ENCODE peak calls at places on chromosomes 2 and 18, in four cellular contexts. One of them, this sample, is unnamed.

GRCh38 chr18:13136056-13136688 is 82.4 kb upstream of the LDLRAD4 start:
- DNase-seq in MM.1S: no peak
- DNase-seq in sigmoid colon: no peak
- DNase-seq in IMR-90: no peak
- DNase-seq in this sample: no peak

GRCh38 chr2:132617989-132618388 is 52.0 kb downstream of the LYPD1 start:
- DNase-seq in MM.1S: no peak
- DNase-seq in sigmoid colon: no peak
- DNase-seq in IMR-90: no peak
- DNase-seq in this sample: no peak

GRCh38 chr18:73461780-73462059 is 593.9 kb upstream of the NETO1 start:
- DNase-seq in MM.1S: no peak
- DNase-seq in sigmoid colon: no peak
- DNase-seq in IMR-90: peak; percentile 41
- DNase-seq in this sample: no peak

GRCh38 chr2:32058130-32058529 is 5.2 kb upstream of the SPAST start:
- DNase-seq in MM.1S: no peak
- DNase-seq in sigmoid colon: no peak
- DNase-seq in IMR-90: peak; percentile 67
- DNase-seq in this sample: no peak

GRCh38 chr2:216155954-216156353 is 46.8 kb downstream of the XRCC5 start:
- DNase-seq in MM.1S: no peak
- DNase-seq in sigmoid colon: no peak
- DNase-seq in IMR-90: peak; percentile 43
- DNase-seq in this sample: no peak

GRCh38 chr2:84938194-84938879 is 32.6 kb upstream of the KCMF1 start:
- DNase-seq in MM.1S: peak; percentile 16
- DNase-seq in sigmoid colon: no peak
- DNase-seq in IMR-90: no peak
- DNase-seq in this sample: no peak

GRCh38 chr2:67871696-67872320 is 191.0 kb downstream of the C1D start:
- DNase-seq in MM.1S: no peak
- DNase-seq in sigmoid colon: no peak
- DNase-seq in IMR-90: peak; percentile 61
- DNase-seq in this sample: no peak

GRCh38 chr2:117299451-117299850 is 515.0 kb upstream of the DDX18 start:
- DNase-seq in MM.1S: no peak
- DNase-seq in sigmoid colon: no peak
- DNase-seq in IMR-90: no peak
- DNase-seq in this sample: no peak

GRCh38 chr2:70087703-70088507 is 628 bp downstream of the PCBP1 start:
- DNase-seq in MM.1S: peak; percentile 39
- DNase-seq in sigmoid colon: peak; percentile 84
- DNase-seq in IMR-90: peak; percentile 58
- DNase-seq in this sample: peak; percentile 58

GRCh38 chr2:161118722-161119121 is 41.5 kb upstream of the TANK start:
- DNase-seq in MM.1S: no peak
- DNase-seq in sigmoid colon: no peak
- DNase-seq in IMR-90: no peak
- DNase-seq in this sample: no peak

GRCh38 chr2:18643532-18644462 is 54.4 kb upstream of the NT5C1B start:
- DNase-seq in MM.1S: no peak
- DNase-seq in sigmoid colon: no peak
- DNase-seq in IMR-90: no peak
- DNase-seq in this sample: no peak

GRCh38 chr2:137659616-137660015 is 304.7 kb upstream of the HNMT start:
- DNase-seq in MM.1S: no peak
- DNase-seq in sigmoid colon: no peak
- DNase-seq in IMR-90: no peak
- DNase-seq in this sample: no peak

GRCh38 chr18:74899554-74899953 is 301.9 kb downstream of the ZNF407 start:
- DNase-seq in MM.1S: no peak
- DNase-seq in sigmoid colon: peak; percentile 74
- DNase-seq in IMR-90: no peak
- DNase-seq in this sample: no peak

GRCh38 chr2:127228102-127228501 is 8.0 kb upstream of the CYP27C1 start:
- DNase-seq in MM.1S: no peak
- DNase-seq in sigmoid colon: no peak
- DNase-seq in IMR-90: no peak
- DNase-seq in this sample: no peak

GRCh38 chr2:111041398-111042202 is 79.1 kb upstream of the BCL2L11 start:
- DNase-seq in MM.1S: no peak
- DNase-seq in sigmoid colon: no peak
- DNase-seq in IMR-90: no peak
- DNase-seq in this sample: no peak

GRCh38 chr2:85853499-85854165 is 35.2 kb downstream of the ST3GAL5 start:
- DNase-seq in MM.1S: peak; percentile 60
- DNase-seq in sigmoid colon: no peak
- DNase-seq in IMR-90: no peak
- DNase-seq in this sample: no peak

GRCh38 chr2:227612546-227613271 is 1.9 kb downstream of the SCYGR3 start:
- DNase-seq in MM.1S: no peak
- DNase-seq in sigmoid colon: no peak
- DNase-seq in IMR-90: no peak
- DNase-seq in this sample: no peak

GRCh38 chr2:170143045-170143717 is 34.8 kb upstream of the MYO3B start:
- DNase-seq in MM.1S: no peak
- DNase-seq in sigmoid colon: no peak
- DNase-seq in IMR-90: no peak
- DNase-seq in this sample: no peak

GRCh38 chr2:123485056-123485455 is 540.0 kb upstream of the CNTNAP5 start:
- DNase-seq in MM.1S: no peak
- DNase-seq in sigmoid colon: no peak
- DNase-seq in IMR-90: no peak
- DNase-seq in this sample: no peak

GRCh38 chr2:1661891-1662605 is 82.3 kb downstream of the PXDN start:
- DNase-seq in MM.1S: no peak
- DNase-seq in sigmoid colon: peak; percentile 66
- DNase-seq in IMR-90: no peak
- DNase-seq in this sample: no peak

GRCh38 chr2:79855264-79856006 is 342.6 kb downstream of the CTNNA2 start:
- DNase-seq in MM.1S: no peak
- DNase-seq in sigmoid colon: no peak
- DNase-seq in IMR-90: peak; percentile 7
- DNase-seq in this sample: no peak

GRCh38 chr2:190468814-190469569 is 60.8 kb downstream of the MFSD6 start:
- DNase-seq in MM.1S: no peak
- DNase-seq in sigmoid colon: peak; percentile 92
- DNase-seq in IMR-90: peak; percentile 99
- DNase-seq in this sample: peak; percentile 70

GRCh38 chr2:141647353-141647752 is 483.5 kb downstream of the LRP1B start:
- DNase-seq in MM.1S: no peak
- DNase-seq in sigmoid colon: no peak
- DNase-seq in IMR-90: no peak
- DNase-seq in this sample: no peak

GRCh38 chr2:201260302-201260800 is at the start of gene CASP8:
- DNase-seq in MM.1S: peak; percentile 91
- DNase-seq in sigmoid colon: no peak
- DNase-seq in IMR-90: peak; percentile 53
- DNase-seq in this sample: peak; percentile 61

GRCh38 chr18:27184115-27185024 is 738 bp downstream of the CHST9 start:
- DNase-seq in MM.1S: peak; percentile 18
- DNase-seq in sigmoid colon: no peak
- DNase-seq in IMR-90: no peak
- DNase-seq in this sample: no peak

GRCh38 chr18:27188309-27188708 is 3.2 kb upstream of the CHST9 start:
- DNase-seq in MM.1S: no peak
- DNase-seq in sigmoid colon: no peak
- DNase-seq in IMR-90: no peak
- DNase-seq in this sample: no peak

GRCh38 chr18:27181726-27182125 is 3.4 kb downstream of the CHST9 start:
- DNase-seq in MM.1S: no peak
- DNase-seq in sigmoid colon: no peak
- DNase-seq in IMR-90: no peak
- DNase-seq in this sample: no peak

GRCh38 chr18:27185897-27186296 is 789 bp upstream of the CHST9 start:
- DNase-seq in MM.1S: no peak
- DNase-seq in sigmoid colon: no peak
- DNase-seq in IMR-90: no peak
- DNase-seq in this sample: no peak

GRCh38 chr18:27185025-27185763 is at the start of gene CHST9:
- DNase-seq in MM.1S: no peak
- DNase-seq in sigmoid colon: no peak
- DNase-seq in IMR-90: no peak
- DNase-seq in this sample: no peak
- H3K4me3 ChIP-seq in MM.1S: peak within 1 kb of the TSS; percentile 54
- H3K4me3 ChIP-seq in sigmoid colon: peak within 1 kb of the TSS; percentile 49
- H3K4me3 ChIP-seq in IMR-90: no peak within 1 kb of the TSS
- H3K4me3 ChIP-seq in this sample: no peak within 1 kb of the TSS

DNA sequence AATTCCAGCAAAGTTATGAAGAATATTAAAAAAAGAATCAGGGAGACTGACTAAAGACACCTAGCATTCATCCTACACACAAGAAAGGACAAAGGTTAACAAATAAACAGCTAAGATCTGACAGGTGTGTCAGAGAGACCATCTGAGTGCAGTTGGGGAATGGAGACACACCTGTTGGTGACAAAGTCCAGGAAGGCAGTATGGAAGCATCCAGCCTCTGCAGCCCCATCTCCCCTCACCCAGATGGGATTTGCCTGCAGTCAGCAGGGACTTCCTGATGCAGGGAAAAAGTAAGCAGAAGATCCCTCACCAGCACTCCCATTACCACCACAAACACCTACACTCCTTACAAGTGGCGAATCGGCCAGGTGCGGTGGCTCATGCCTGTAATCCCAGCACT is 37.9 kb downstream of the USP34 start:
- DNase-seq in MM.1S: no peak
- DNase-seq in sigmoid colon: no peak
- DNase-seq in IMR-90: no peak
- DNase-seq in this sample: no peak
- H3K4me1 ChIP-seq in MM.1S: peaks cover 4% of the 10 kb centered on the region
- H3K4me1 ChIP-seq in sigmoid colon: peaks cover 19% of the 10 kb centered on the region
- H3K4me1 ChIP-seq in IMR-90: peaks cover 2% of the 10 kb centered on the region
- H3K4me1 ChIP-seq in this sample: peaks cover 18% of the 10 kb centered on the region

GRCh38 chr2:130765464-130765863 is 10.1 kb downstream of the AMER3 start:
- DNase-seq in MM.1S: no peak
- DNase-seq in sigmoid colon: no peak
- DNase-seq in IMR-90: no peak
- DNase-seq in this sample: no peak
- H3K27me3 ChIP-seq in MM.1S: no peaks in the 10 kb centered on the region
- H3K27me3 ChIP-seq in sigmoid colon: peaks cover 15% of the 10 kb centered on the region
- H3K27me3 ChIP-seq in IMR-90: no peaks in the 10 kb centered on the region
- H3K27me3 ChIP-seq in this sample: no peaks in the 10 kb centered on the region

GRCh38 chr2:21044694-21045371 is 960 bp upstream of the APOB start:
- DNase-seq in MM.1S: no peak
- DNase-seq in sigmoid colon: no peak
- DNase-seq in IMR-90: no peak
- DNase-seq in this sample: no peak

GRCh38 chr2:21042708-21042957 is 1.2 kb downstream of the APOB start:
- DNase-seq in MM.1S: no peak
- DNase-seq in sigmoid colon: no peak
- DNase-seq in IMR-90: no peak
- DNase-seq in this sample: no peak

GRCh38 chr2:21042958-21043743 is 722 bp downstream of the APOB start:
- DNase-seq in MM.1S: peak; percentile 49
- DNase-seq in sigmoid colon: peak; percentile 77
- DNase-seq in IMR-90: peak; percentile 31
- DNase-seq in this sample: peak; percentile 58

GRCh38 chr2:21041943-21042707 is 1.7 kb downstream of the APOB start:
- DNase-seq in MM.1S: no peak
- DNase-seq in sigmoid colon: no peak
- DNase-seq in IMR-90: no peak
- DNase-seq in this sample: no peak

GRCh38 chr2:21043744-21044532 is at the start of gene APOB:
- DNase-seq in MM.1S: peak; percentile 23
- DNase-seq in sigmoid colon: peak; percentile 64
- DNase-seq in IMR-90: no peak
- DNase-seq in this sample: no peak
- H3K4me3 ChIP-seq in MM.1S: peak within 1 kb of the TSS; percentile 44
- H3K4me3 ChIP-seq in sigmoid colon: peak within 1 kb of the TSS; percentile 25
- H3K4me3 ChIP-seq in IMR-90: no peak within 1 kb of the TSS
- H3K4me3 ChIP-seq in this sample: no peak within 1 kb of the TSS

GRCh38 chr18:9922592-9923308 is 8.9 kb downstream of the VAPA start:
- DNase-seq in MM.1S: no peak
- DNase-seq in sigmoid colon: no peak
- DNase-seq in IMR-90: no peak
- DNase-seq in this sample: no peak
- H3K4me1 ChIP-seq in MM.1S: peaks cover 25% of the 10 kb centered on the region
- H3K4me1 ChIP-seq in sigmoid colon: peaks cover 98% of the 10 kb centered on the region
- H3K4me1 ChIP-seq in IMR-90: peaks cover 8% of the 10 kb centered on the region
- H3K4me1 ChIP-seq in this sample: peaks cover 6% of the 10 kb centered on the region

GRCh38 chr2:232927793-232928563 is 57.9 kb downstream of the SNORC start:
- DNase-seq in MM.1S: no peak
- DNase-seq in sigmoid colon: no peak
- DNase-seq in IMR-90: no peak
- DNase-seq in this sample: no peak
- H3K27me3 ChIP-seq in MM.1S: no peaks in the 10 kb centered on the region
- H3K27me3 ChIP-seq in sigmoid colon: peaks cover 56% of the 10 kb centered on the region
- H3K27me3 ChIP-seq in IMR-90: peaks cover 48% of the 10 kb centered on the region
- H3K27me3 ChIP-seq in this sample: peaks cover 10% of the 10 kb centered on the region

GRCh38 chr18:78240091-78240490 is 739.5 kb upstream of the SALL3 start:
- DNase-seq in MM.1S: no peak
- DNase-seq in sigmoid colon: no peak
- DNase-seq in IMR-90: no peak
- DNase-seq in this sample: no peak

GRCh38 chr18:78240867-78241266 is 738.8 kb upstream of the SALL3 start:
- DNase-seq in MM.1S: no peak
- DNase-seq in sigmoid colon: no peak
- DNase-seq in IMR-90: no peak
- DNase-seq in this sample: no peak

GRCh38 chr18:78242796-78243195 is 736.8 kb upstream of the SALL3 start:
- DNase-seq in MM.1S: no peak
- DNase-seq in sigmoid colon: no peak
- DNase-seq in IMR-90: no peak
- DNase-seq in this sample: no peak

GRCh38 chr18:78241535-78242306 is 737.9 kb upstream of the SALL3 start:
- DNase-seq in MM.1S: no peak
- DNase-seq in sigmoid colon: no peak
- DNase-seq in IMR-90: no peak
- DNase-seq in this sample: no peak

DNA sequence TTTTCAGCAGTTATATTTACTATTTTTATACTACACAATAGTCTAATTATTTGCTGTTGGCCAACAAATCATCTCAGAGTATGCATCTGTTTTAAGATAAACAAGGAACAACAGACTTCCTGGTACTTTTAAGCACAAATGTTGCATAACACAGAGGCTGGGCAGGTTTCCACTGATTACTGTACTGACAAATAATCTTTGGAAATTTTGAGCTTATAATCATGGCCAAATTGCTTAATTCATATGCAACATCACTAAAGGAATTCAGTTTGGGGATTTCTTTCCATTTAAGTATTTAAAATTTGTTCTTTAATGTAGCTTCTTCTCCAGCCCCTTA is 737.3 kb upstream of the SALL3 start:
- DNase-seq in MM.1S: no peak
- DNase-seq in sigmoid colon: peak; percentile 76
- DNase-seq in IMR-90: no peak
- DNase-seq in this sample: peak; percentile 59
- H3K4me3 ChIP-seq in MM.1S: no peak overlapping the region
- H3K4me3 ChIP-seq in sigmoid colon: no peak overlapping the region
- H3K4me3 ChIP-seq in IMR-90: no peak overlapping the region
- H3K4me3 ChIP-seq in this sample: no peak overlapping the region

GRCh38 chr18:9211955-9212354 is 75.4 kb downstream of the ANKRD12 start:
- DNase-seq in MM.1S: no peak
- DNase-seq in sigmoid colon: no peak
- DNase-seq in IMR-90: no peak
- DNase-seq in this sample: no peak
- H3K4me1 ChIP-seq in MM.1S: peaks cover 25% of the 10 kb centered on the region
- H3K4me1 ChIP-seq in sigmoid colon: no peaks in the 10 kb centered on the region
- H3K4me1 ChIP-seq in IMR-90: no peaks in the 10 kb centered on the region
- H3K4me1 ChIP-seq in this sample: no peaks in the 10 kb centered on the region

GRCh38 chr2:205686231-205687017 is 4.1 kb downstream of the NRP2 start:
- DNase-seq in MM.1S: no peak
- DNase-seq in sigmoid colon: peak; percentile 72
- DNase-seq in IMR-90: peak; percentile 35
- DNase-seq in this sample: no peak
- H3K27me3 ChIP-seq in MM.1S: peaks cover 19% of the 10 kb centered on the region
- H3K27me3 ChIP-seq in sigmoid colon: no peaks in the 10 kb centered on the region
- H3K27me3 ChIP-seq in IMR-90: no peaks in the 10 kb centered on the region
- H3K27me3 ChIP-seq in this sample: no peaks in the 10 kb centered on the region